ENCODE peak calls at places on chromosomes 2 and 18, in five cellular contexts. N is GM12878, J is K562, T is WTC11, D is H1. O is an unnamed sample.

GRCh38 chr2:104919127-104919526 is 65.2 kb downstream of the POU3F3 start:
- DNase-seq in N (no peak), J (no peak), T (no peak), D (no peak), O (peak; percentile 13)

GRCh38 chr2:229174794-229175529 is 96.1 kb downstream of the PID1 start:
- DNase-seq in N (no peak), J (no peak), T (no peak), D (no peak), O (no peak)

GRCh38 chr2:86070868-86071267 is 34.8 kb downstream of the POLR1A start:
- DNase-seq in N (no peak), J (no peak), T (no peak), D (no peak), O (no peak)

GRCh38 chr2:43475137-43475846 is 120.5 kb downstream of the THADA start:
- DNase-seq in N (no peak), J (no peak), T (no peak), D (no peak), O (no peak)

GRCh38 chr18:46856975-46857374 is 60.3 kb downstream of the PIAS2 start:
- DNase-seq in N (no peak), J (no peak), T (no peak), D (no peak), O (no peak)

GRCh38 chr2:43000242-43001054 is 208.1 kb upstream of the HAAO start:
- DNase-seq in N (no peak), J (no peak), T (no peak), D (no peak), O (peak; percentile 84)

GRCh38 chr18:21740474-21740723 is 193 bp upstream of the MIB1 start:
- DNase-seq in N (no peak), J (peak; percentile 98), T (peak; percentile 99), D (no peak), O (peak; percentile 92)

GRCh38 chr2:208346756-208347155 is 59.8 kb upstream of the PTH2R start:
- DNase-seq in N (no peak), J (no peak), T (no peak), D (no peak), O (no peak)

GRCh38 chr18:39053569-39053968 is 1488.0 kb upstream of the CELF4 start:
- DNase-seq in N (no peak), J (no peak), T (no peak), D (no peak), O (no peak)

GRCh38 chr2:86393521-86394490 is 47.4 kb upstream of the KDM3A start:
- DNase-seq in N (no peak), J (no peak), T (no peak), D (no peak), O (no peak)

GRCh38 chr2:146077156-146077555 is 1557.2 kb upstream of the ZEB2 start:
- DNase-seq in N (no peak), J (no peak), T (no peak), D (no peak), O (no peak)

GRCh38 chr2:189648846-189649529 is 12.3 kb upstream of the ASNSD1 start:
- DNase-seq in N (no peak), J (no peak), T (no peak), D (no peak), O (no peak)

GRCh38 chr2:223007531-223007930 is 44.5 kb upstream of the KCNE4 start:
- DNase-seq in N (no peak), J (no peak), T (no peak), D (no peak), O (no peak)

GRCh38 chr2:239360421-239361310 is 40.2 kb downstream of the HDAC4 start:
- DNase-seq in N (no peak), J (peak; percentile 47), T (no peak), D (no peak), O (no peak)

GRCh38 chr2:177754476-177754873 is 318.1 kb downstream of the PDE11A start:
- DNase-seq in N (no peak), J (peak; percentile 65), T (no peak), D (no peak), O (no peak)

GRCh38 chr18:48034651-48035555 is 104.4 kb upstream of the SMAD2 start:
- DNase-seq in N (no peak), J (no peak), T (no peak), D (no peak), O (no peak)

GRCh38 chr18:53861185-53861584 is 363.3 kb downstream of the MBD2 start:
- DNase-seq in N (no peak), J (no peak), T (no peak), D (no peak), O (no peak)

GRCh38 chr18:76130845-76131244 is 364.2 kb downstream of the ZNF516 start:
- DNase-seq in N (no peak), J (no peak), T (no peak), D (no peak), O (no peak)
- TF ChIP-seq ATF2 in N (no peak), J (no peak), T (no peak), D (no peak), O (no peak)

DNA sequence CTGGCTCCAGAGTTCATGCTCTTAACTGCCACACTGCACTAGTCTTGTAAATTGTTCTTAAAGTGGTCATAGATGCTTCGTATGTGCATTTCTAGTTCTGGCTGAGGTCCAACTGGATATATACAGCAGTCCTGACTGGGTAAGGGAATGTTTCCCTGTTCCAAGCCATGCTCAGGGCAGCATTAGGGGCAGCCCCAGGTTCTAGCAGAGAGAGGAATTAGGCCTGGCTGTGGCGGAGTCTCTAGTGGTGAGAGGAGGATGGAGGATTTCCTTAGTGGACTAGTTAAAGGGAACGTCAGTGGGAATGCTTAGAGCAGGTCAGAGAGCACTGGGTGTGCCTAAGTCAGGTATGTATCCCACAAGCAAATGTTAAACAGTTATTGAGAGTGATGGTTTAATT is 28.0 kb downstream of the UBE2E3 start:
- DNase-seq in N (no peak), J (peak; percentile 5), T (no peak), D (no peak), O (no peak)
- TF ChIP-seq ATF2 in N (no peak), J (no peak), T (no peak), D (no peak), O (no peak)

GRCh38 chr2:36587556-36587955 is 10.4 kb downstream of the FEZ2 start:
- DNase-seq in N (no peak), J (no peak), T (no peak), D (no peak), O (no peak)

GRCh38 chr2:36589230-36589630 is 8.7 kb downstream of the FEZ2 start:
- DNase-seq in N (no peak), J (no peak), T (no peak), D (no peak), O (no peak)

GRCh38 chr2:36586672-36587071 is 11.3 kb downstream of the FEZ2 start:
- DNase-seq in N (no peak), J (no peak), T (no peak), D (no peak), O (no peak)

GRCh38 chr2:36584148-36584794 is 13.7 kb downstream of the FEZ2 start:
- DNase-seq in N (no peak), J (no peak), T (no peak), D (no peak), O (no peak)

DNA sequence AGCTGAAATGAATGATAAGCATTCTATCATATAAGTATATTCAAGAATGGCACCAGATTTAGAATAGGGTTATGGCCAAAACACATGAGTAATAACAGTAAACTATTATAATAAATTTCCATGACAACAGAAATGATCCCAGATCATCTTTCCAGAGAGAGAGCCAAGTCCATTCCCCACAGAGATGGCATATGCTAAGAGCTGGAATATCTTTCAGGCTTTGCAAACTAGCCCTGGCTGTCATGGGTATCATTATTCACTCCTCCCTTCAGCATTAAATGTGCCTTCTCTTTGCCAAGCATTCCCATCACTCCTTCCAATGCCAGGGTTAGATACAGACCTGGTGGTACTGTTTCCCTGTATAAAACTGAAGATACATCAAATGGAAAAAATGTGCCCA is 10.9 kb downstream of the FEZ2 start:
- DNase-seq in N (no peak), J (no peak), T (no peak), D (no peak), O (no peak)
- TF ChIP-seq ATF2 in N (no peak), J (no peak), T (no peak), D (no peak), O (no peak)

DNA sequence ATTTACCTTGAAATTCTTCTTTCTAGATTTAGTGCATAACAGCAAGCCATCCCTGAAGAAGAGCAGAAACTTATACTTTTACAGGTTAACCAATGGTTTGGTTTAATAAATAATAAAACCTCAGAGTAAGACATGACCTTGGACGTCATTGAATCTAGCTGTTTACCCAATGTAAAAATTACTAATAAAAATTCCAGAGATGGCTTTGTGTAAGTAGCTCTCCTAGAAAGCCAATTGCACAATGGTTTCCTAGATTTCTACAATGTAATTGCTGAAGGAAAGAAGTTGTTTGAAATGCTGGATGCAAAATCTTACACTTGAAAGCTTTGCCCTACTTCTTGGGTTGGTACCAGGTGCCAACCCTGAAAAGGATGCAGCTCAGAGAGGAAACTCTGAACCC is 1.5 kb downstream of the XDH start:
- DNase-seq in N (no peak), J (no peak), T (no peak), D (no peak), O (no peak)
- TF ChIP-seq ATF2 in N (no peak), J (no peak), T (no peak), D (no peak), O (no peak)

GRCh38 chr18:60892855-60893254 is 440.4 kb upstream of the CDH20 start:
- DNase-seq in N (no peak), J (no peak), T (no peak), D (no peak), O (peak; percentile 45)
- TF ChIP-seq ATF2 in N (no peak), J (no peak), T (no peak), D (no peak), O (no peak)

GRCh38 chr2:10304458-10305253 is 2.0 kb downstream of the HPCAL1 start:
- DNase-seq in N (no peak), J (no peak), T (no peak), D (peak; percentile 59), O (no peak)

GRCh38 chr2:10306901-10307463 is 4.3 kb downstream of the HPCAL1 start:
- DNase-seq in N (no peak), J (no peak), T (no peak), D (no peak), O (no peak)

GRCh38 chr2:10305254-10305635 is 2.5 kb downstream of the HPCAL1 start:
- DNase-seq in N (no peak), J (no peak), T (no peak), D (no peak), O (no peak)

GRCh38 chr2:10303634-10304378 is 1.1 kb downstream of the HPCAL1 start:
- DNase-seq in N (no peak), J (peak; percentile 57), T (peak; percentile 48), D (peak; percentile 59), O (peak; percentile 44)

GRCh38 chr2:10305715-10306114 is 3.0 kb downstream of the HPCAL1 start:
- DNase-seq in N (no peak), J (no peak), T (peak; percentile 55), D (no peak), O (peak; percentile 60)
- TF ChIP-seq ATF2 in N (no peak), J (no peak), T (no peak), D (no peak), O (no peak)

GRCh38 chr18:58315739-58316215 is 271.8 kb downstream of the NEDD4L start:
- DNase-seq in N (no peak), J (no peak), T (no peak), D (no peak), O (peak; percentile 93)
- TF ChIP-seq ATF2 in N (no peak), J (no peak), T (no peak), D (no peak), O (no peak)

GRCh38 chr2:68812256-68812655 is 58.9 kb downstream of the BMP10 start:
- DNase-seq in N (no peak), J (peak; percentile 36), T (no peak), D (no peak), O (peak; percentile 13)
- TF ChIP-seq ATF2 in N (no peak), J (no peak), T (no peak), D (no peak), O (no peak)